ENCODE peak calls at places on chromosomes 13 and 19, in seven cellular contexts. M is mesendoderm, R is IMR-90, B is H9, Y is H1, Z is mesenchymal stem cell, K is trophoblast cell. T is an unnamed sample. For H3K79me1, the result is how much of the 10 kb centered on the place peaks cover.

GRCh38 chr13:31947506-31947905 is 84.1 kb upstream of the FRY start:
- DNase-seq in M (no peak), R (no peak), B (no peak), Y (no peak), Z (peak), K (no peak), T (no peak)

GRCh38 chr19:15181394-15181793 is 19.4 kb downstream of the NOTCH3 start:
- DNase-seq in M (no peak), R (no peak), B (peak), Y (no peak), Z (no peak), K (peak), T (no peak)

GRCh38 chr13:111505175-111505777 is 184.8 kb downstream of the TEX29 start:
- DNase-seq in M (peak), R (no peak), B (peak), Y (peak), Z (no peak), K (no peak), T (peak)

GRCh38 chr13:57633141-57633949 is 1.8 kb downstream of the PCDH17 start:
- DNase-seq in M (peak), R (no peak), B (peak), Y (peak), Z (no peak), K (no peak), T (no peak)

GRCh38 chr19:56350416-56351045 is 35.9 kb upstream of the ZSCAN5A start:
- DNase-seq in M (peak), R (peak), B (no peak), Y (peak), Z (peak), K (peak), T (peak)

GRCh38 chr19:46181386-46181774 is 33.3 kb downstream of the IGFL2 start:
- DNase-seq in M (no peak), R (peak), B (no peak), Y (no peak), Z (peak), K (no peak), T (no peak)

GRCh38 chr19:12994701-12995595 is at the start of gene NFIX:
- DNase-seq in M (no peak), R (peak), B (no peak), Y (no peak), Z (peak), K (peak), T (no peak)

GRCh38 chr13:26011996-26012688 is 39.7 kb downstream of the SHISA2 start:
- DNase-seq in M (no peak), R (no peak), B (no peak), Y (peak), Z (no peak), K (no peak), T (no peak)

GRCh38 chr19:35908977-35909683 is 1.0 kb upstream of the TYROBP start:
- DNase-seq in M (no peak), R (no peak), B (no peak), Y (no peak), Z (no peak), K (peak), T (no peak)

GRCh38 chr19:31260171-31260933 is 88.9 kb downstream of the TSHZ3 start:
- DNase-seq in M (no peak), R (no peak), B (no peak), Y (no peak), Z (no peak), K (no peak), T (no peak)

GRCh38 chr19:49738242-49738641 is 24.9 kb downstream of the TSKS start:
- DNase-seq in M (no peak), R (no peak), B (no peak), Y (no peak), Z (no peak), K (no peak), T (no peak)

GRCh38 chr13:61013782-61014181 is 401.9 kb downstream of the PCDH20 start:
- DNase-seq in M (no peak), R (no peak), B (no peak), Y (no peak), Z (no peak), K (no peak), T (no peak)

GRCh38 chr13:94322925-94323324 is 156.6 kb downstream of the DCT start:
- DNase-seq in M (no peak), R (no peak), B (no peak), Y (no peak), Z (peak), K (no peak), T (no peak)

GRCh38 chr19:12544401-12544876 is 6.8 kb downstream of the ZNF564 start:
- DNase-seq in M (no peak), R (peak), B (no peak), Y (no peak), Z (no peak), K (peak), T (no peak)

GRCh38 chr13:73358606-73359005 is 299.8 kb downstream of the KLF5 start:
- DNase-seq in M (no peak), R (no peak), B (no peak), Y (no peak), Z (no peak), K (no peak), T (no peak)

GRCh38 chr19:49761249-49761624 is 1.9 kb downstream of the TSKS start:
- DNase-seq in M (peak), R (no peak), B (no peak), Y (no peak), Z (no peak), K (no peak), T (no peak)

GRCh38 chr19:10740798-10741197 is 22.9 kb downstream of the DNM2 start:
- DNase-seq in M (no peak), R (no peak), B (no peak), Y (no peak), Z (no peak), K (no peak), T (no peak)

GRCh38 chr13:44818428-44818827 is 170.8 kb downstream of the NUFIP1 start:
- DNase-seq in M (peak), R (peak), B (peak), Y (no peak), Z (peak), K (peak), T (peak)

GRCh38 chr19:55384576-55385235 is 614 bp upstream of the TMEM238 start:
- DNase-seq in M (no peak), R (no peak), B (no peak), Y (peak), Z (no peak), K (no peak), T (no peak)

GRCh38 chr19:52638601-52639000 is 446 bp upstream of the ZNF83 start:
- DNase-seq in M (peak), R (peak), B (no peak), Y (no peak), Z (no peak), K (peak), T (no peak)

GRCh38 chr19:12331211-12331941 is 2.1 kb downstream of the ZNF563 start:
- DNase-seq in M (no peak), R (no peak), B (no peak), Y (no peak), Z (no peak), K (peak), T (no peak)

GRCh38 chr13:64817721-64818120 is 2412.4 kb downstream of the PCDH9 start:
- DNase-seq in M (no peak), R (peak), B (no peak), Y (no peak), Z (peak), K (peak), T (no peak)

GRCh38 chr13:47896546-47896945 is 104.5 kb downstream of the SUCLA2 start:
- DNase-seq in M (no peak), R (no peak), B (no peak), Y (no peak), Z (no peak), K (no peak), T (no peak)

GRCh38 chr13:47890146-47890814 is 110.8 kb downstream of the SUCLA2 start:
- DNase-seq in M (no peak), R (no peak), B (no peak), Y (no peak), Z (no peak), K (no peak), T (no peak)

GRCh38 chr13:47896111-47896510 is 105.0 kb downstream of the SUCLA2 start:
- DNase-seq in M (peak), R (no peak), B (no peak), Y (no peak), Z (no peak), K (no peak), T (no peak)

GRCh38 chr13:47892374-47892773 is 108.7 kb downstream of the SUCLA2 start:
- DNase-seq in M (no peak), R (no peak), B (no peak), Y (no peak), Z (no peak), K (no peak), T (no peak)

GRCh38 chr13:47893527-47893926 is 107.5 kb downstream of the SUCLA2 start:
- DNase-seq in M (no peak), R (no peak), B (no peak), Y (no peak), Z (no peak), K (no peak), T (no peak)
- H3K79me1 ChIP-seq in M (under half), R (under half), B (under half), Y (under half), Z (under half), K (under half), T (under half)

DNA sequence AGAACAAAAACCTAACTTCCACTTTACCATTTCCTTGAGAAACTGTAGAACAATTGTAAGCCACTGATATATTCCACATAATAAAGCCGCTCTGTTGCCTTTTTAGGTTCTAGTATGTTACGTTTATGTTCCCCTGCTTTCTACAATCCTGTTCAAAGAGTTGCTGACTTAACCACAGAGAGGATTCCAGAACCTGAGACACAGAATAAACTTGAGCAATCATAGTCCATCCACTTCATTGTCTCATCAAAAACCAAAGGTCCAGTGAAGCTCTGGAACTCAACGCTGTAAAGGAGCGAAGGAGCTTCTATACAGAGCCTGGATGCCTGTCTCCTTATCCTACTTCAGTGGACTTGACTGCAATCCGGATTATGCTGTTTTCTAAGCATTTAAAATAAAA is 4.6 kb downstream of the STARD13 start:
- DNase-seq in M (no peak), R (peak), B (no peak), Y (no peak), Z (peak), K (no peak), T (no peak)
- H3K27ac ChIP-seq in M (no peak), R (peak), B (no peak), Y (no peak), Z (peak), K (peak), T (no peak)

GRCh38 chr19:16216744-16217670 is 19.3 kb downstream of the AP1M1 start:
- DNase-seq in M (no peak), R (no peak), B (no peak), Y (no peak), Z (no peak), K (no peak), T (no peak)

GRCh38 chr19:16217671-16218464 is 20.2 kb downstream of the AP1M1 start:
- DNase-seq in M (no peak), R (no peak), B (no peak), Y (no peak), Z (no peak), K (no peak), T (no peak)

GRCh38 chr19:16223746-16224145 is 26.0 kb downstream of the AP1M1 start:
- DNase-seq in M (no peak), R (no peak), B (no peak), Y (no peak), Z (no peak), K (no peak), T (no peak)

GRCh38 chr19:16222806-16223205 is 25.1 kb downstream of the AP1M1 start:
- DNase-seq in M (no peak), R (peak), B (no peak), Y (no peak), Z (peak), K (no peak), T (no peak)

GRCh38 chr19:16218851-16219250 is 21.1 kb downstream of the AP1M1 start:
- DNase-seq in M (no peak), R (no peak), B (no peak), Y (no peak), Z (no peak), K (no peak), T (no peak)
- H3K79me1 ChIP-seq in M (under half), R (under half), B (under half), Y (under half), Z (under half), K (under half), T (under half)

GRCh38 chr19:8510589-8511115 is 3.3 kb downstream of the ZNF414 start:
- DNase-seq in M (no peak), R (no peak), B (no peak), Y (no peak), Z (no peak), K (no peak), T (no peak)
- H3K27ac ChIP-seq in M (no peak), R (no peak), B (no peak), Y (no peak), Z (no peak), K (no peak), T (no peak)

GRCh38 chr13:98506343-98507059 is 70.4 kb downstream of the STK24 start:
- DNase-seq in M (no peak), R (no peak), B (no peak), Y (no peak), Z (no peak), K (no peak), T (no peak)
- H3K79me1 ChIP-seq in M (under half), R (half or more), B (under half), Y (under half), Z (under half), K (under half), T (under half)

GRCh38 chr19:48713041-48713863 is 6.3 kb downstream of the MAMSTR start:
- DNase-seq in M (peak), R (peak), B (peak), Y (peak), Z (peak), K (peak), T (no peak)
- H3K27ac ChIP-seq in M (no peak), R (peak), B (no peak), Y (no peak), Z (no peak), K (no peak), T (no peak)

DNA sequence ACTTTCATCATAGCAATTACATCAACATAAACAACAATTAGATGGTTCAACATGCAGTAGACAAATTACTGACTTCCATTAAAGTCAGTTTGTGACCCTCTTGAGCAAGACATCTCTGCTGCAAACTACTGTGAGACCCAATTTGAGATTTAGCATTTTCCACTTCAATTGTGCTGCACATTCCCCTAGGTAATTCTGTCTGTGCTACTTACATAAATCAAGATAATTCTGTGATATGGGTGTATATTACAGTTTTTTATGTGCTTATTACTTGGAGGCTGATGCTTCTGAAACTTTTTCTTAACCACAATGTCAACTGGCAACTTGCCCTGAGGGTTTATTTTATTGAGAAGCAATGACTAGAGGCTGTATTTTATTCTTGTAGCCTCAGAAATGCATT is 1714.4 kb downstream of the OLFM4 start:
- DNase-seq in M (no peak), R (no peak), B (no peak), Y (no peak), Z (no peak), K (no peak), T (no peak)
- H3K79me1 ChIP-seq in M (under half), R (under half), B (under half), Y (under half), Z (under half), K (under half), T (under half)

DNA sequence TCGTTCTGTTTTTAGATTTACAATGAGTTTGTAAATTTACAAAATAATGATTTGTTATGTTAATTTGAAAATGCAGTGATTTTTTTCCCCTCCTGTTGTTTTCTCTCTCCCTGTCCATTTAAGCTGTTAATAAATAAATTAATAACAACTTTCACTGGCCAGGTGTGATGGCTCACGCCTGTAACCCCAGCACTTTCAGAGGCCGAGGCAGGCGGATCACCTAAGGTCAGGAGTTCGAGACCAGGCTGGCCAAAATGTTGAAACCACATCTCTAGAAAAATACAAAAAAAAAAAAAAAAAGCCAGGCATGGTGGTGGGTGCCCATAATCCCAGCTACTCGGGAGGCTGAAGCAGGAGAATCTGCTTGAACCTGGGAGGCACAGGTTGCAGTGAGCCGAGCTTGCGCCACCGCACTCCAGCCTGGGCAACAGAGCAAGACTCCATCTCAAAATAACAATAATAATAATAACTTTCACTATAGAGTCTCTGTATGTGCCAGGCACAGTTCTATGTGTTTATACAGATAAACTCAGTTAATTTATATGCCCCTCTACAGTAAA is 229.2 kb upstream of the ARGLU1 start:
- DNase-seq in M (no peak), R (no peak), B (no peak), Y (no peak), Z (no peak), K (no peak), T (no peak)
- H3K27ac ChIP-seq in M (no peak), R (no peak), B (peak), Y (peak), Z (no peak), K (no peak), T (no peak)

DNA sequence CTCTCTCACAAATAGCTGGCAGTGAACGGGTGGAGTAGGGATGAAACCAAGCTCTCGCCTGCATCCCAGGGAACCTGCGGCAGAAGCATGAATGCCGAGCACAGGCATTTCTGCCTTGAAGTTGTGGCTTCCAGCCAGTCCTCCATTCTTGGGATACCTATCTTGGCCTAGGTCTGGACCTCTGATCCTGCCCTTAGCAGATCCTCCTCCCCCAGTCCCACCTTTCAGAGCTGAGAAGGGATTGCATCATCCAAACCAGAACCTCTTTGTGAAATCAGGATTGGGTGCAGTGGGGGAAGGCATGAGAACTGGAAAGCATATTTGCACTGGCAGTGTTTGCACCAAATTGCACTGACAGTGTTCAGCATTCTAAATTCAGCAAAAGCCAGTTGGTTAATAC is 5.8 kb downstream of the ZNF780A start:
- DNase-seq in M (peak), R (no peak), B (no peak), Y (no peak), Z (no peak), K (peak), T (no peak)
- H3K79me1 ChIP-seq in M (under half), R (under half), B (under half), Y (under half), Z (under half), K (under half), T (under half)

T was measured in neuronal stem cell.